ENCODE peak calls at places on chromosomes 13 and 19, in five cellular contexts. F is CD4-positive, alpha-beta memory T cell; A is fibroblast of lung; G is astrocyte; Q is aorta. W is an unnamed sample. For H3K4me1 and H3K9me3, the result is how much of the 10 kb centered on the place peaks cover.

GRCh38 chr13:51068501-51068900 is 42.6 kb downstream of the C13orf42 start:
- DNase-seq in F (no peak), A (no peak), G (no peak), Q (no peak), W (no peak)

GRCh38 chr13:23356368-23356767 is 77.1 kb downstream of the SACS start:
- DNase-seq in F (no peak), A (no peak), G (no peak), Q (no peak), W (no peak)

GRCh38 chr19:35107541-35107939 is 8.1 kb upstream of the FXYD3 start:
- DNase-seq in F (no peak), A (peak), G (peak), Q (no peak), W (no peak)

GRCh38 chr13:95834134-95834765 is 157.3 kb downstream of the DNAJC3 start:
- DNase-seq in F (peak), A (peak), G (peak), Q (peak), W (peak)

GRCh38 chr13:99982741-99983400 is 1.3 kb downstream of the ZIC2 start:
- DNase-seq in F (no peak), A (no peak), G (no peak), Q (peak), W (no peak)

GRCh38 chr19:40578442-40578908 is 1.8 kb downstream of the SHKBP1 start:
- DNase-seq in F (no peak), A (no peak), G (peak), Q (no peak), W (peak)

GRCh38 chr13:41005709-41006108 is 13.4 kb downstream of the ELF1 start:
- DNase-seq in F (no peak), A (no peak), G (no peak), Q (no peak), W (no peak)

GRCh38 chr13:20383058-20383457 is 142.6 kb downstream of the CRYL1 start:
- DNase-seq in F (no peak), A (no peak), G (no peak), Q (no peak), W (no peak)

GRCh38 chr19:35037716-35038622 is 3.6 kb upstream of the HPN start:
- DNase-seq in F (no peak), A (no peak), G (no peak), Q (no peak), W (no peak)

GRCh38 chr13:21526707-21527454 is 67.8 kb upstream of the ZDHHC20 start:
- DNase-seq in F (no peak), A (no peak), G (no peak), Q (no peak), W (no peak)

GRCh38 chr19:50724522-50725217 is 1.5 kb downstream of the CLEC11A start:
- DNase-seq in F (peak), A (peak), G (peak), Q (peak), W (peak)

GRCh38 chr19:30630289-30631034 is 258.3 kb downstream of the ZNF536 start:
- DNase-seq in F (no peak), A (no peak), G (no peak), Q (no peak), W (no peak)

GRCh38 chr19:55117063-55117635 is 288 bp downstream of the PPP1R12C start:
- DNase-seq in F (no peak), A (no peak), G (no peak), Q (peak), W (no peak)

GRCh38 chr13:33175991-33176390 is 109.6 kb downstream of the STARD13 start:
- DNase-seq in F (no peak), A (no peak), G (no peak), Q (no peak), W (no peak)

GRCh38 chr13:92097337-92097903 is 699.0 kb downstream of the GPC5 start:
- DNase-seq in F (no peak), A (peak), G (no peak), Q (no peak), W (no peak)

GRCh38 chr19:54230031-54230430 is 7.2 kb upstream of the LILRB3 start:
- DNase-seq in F (no peak), A (no peak), G (no peak), Q (no peak), W (no peak)

GRCh38 chr19:16834747-16835146 is 5.5 kb downstream of the SIN3B start:
- DNase-seq in F (no peak), A (no peak), G (peak), Q (no peak), W (no peak)

GRCh38 chr13:94933230-94933751 is 220.9 kb upstream of the SOX21 start:
- DNase-seq in F (no peak), A (no peak), G (no peak), Q (no peak), W (no peak)

GRCh38 chr13:71922191-71922590 is 55.2 kb upstream of the DACH1 start:
- DNase-seq in F (no peak), A (peak), G (peak), Q (no peak), W (no peak)

GRCh38 chr13:93420887-93421286 is 194.3 kb downstream of the GPC6 start:
- DNase-seq in F (no peak), A (no peak), G (no peak), Q (no peak), W (no peak)

GRCh38 chr13:76677047-76677446 is 209.2 kb downstream of the KCTD12 start:
- DNase-seq in F (no peak), A (peak), G (peak), Q (peak), W (peak)

GRCh38 chr13:33186851-33187250 is 98.7 kb downstream of the STARD13 start:
- DNase-seq in F (no peak), A (no peak), G (peak), Q (no peak), W (no peak)

GRCh38 chr19:34241513-34242337 is 12.6 kb upstream of the GARRE1 start:
- DNase-seq in F (no peak), A (no peak), G (no peak), Q (peak), W (no peak)

GRCh38 chr13:112481458-112481857 is 105.3 kb downstream of the SPACA7 start:
- DNase-seq in F (no peak), A (no peak), G (peak), Q (no peak), W (no peak)

GRCh38 chr19:6276447-6276846 is 3.3 kb downstream of the MLLT1 start:
- DNase-seq in F (no peak), A (peak), G (peak), Q (peak), W (peak)
- H3K4me1 ChIP-seq in F (half or more), A (under half), G (half or more), Q (under half), W (half or more)

DNA sequence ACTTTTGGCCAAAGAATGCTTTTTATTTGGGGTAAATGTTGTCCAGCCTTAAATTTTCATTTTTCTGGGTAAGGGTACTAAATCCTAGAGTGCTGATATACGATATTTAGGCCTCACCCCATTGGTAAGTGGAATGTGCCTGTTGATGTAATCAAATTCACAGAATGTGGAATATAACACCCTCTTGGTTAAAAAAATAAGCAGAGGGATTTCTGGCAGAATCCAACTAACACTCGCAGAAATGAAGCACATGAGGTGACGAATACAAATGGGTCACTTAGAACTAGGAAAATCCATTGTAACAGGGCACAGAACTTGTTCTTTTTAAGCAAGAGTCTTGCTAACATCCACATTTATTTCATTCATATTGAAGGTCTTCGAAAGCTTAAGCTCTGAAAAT is 320.3 kb downstream of the SHISA2 start:
- DNase-seq in F (no peak), A (no peak), G (no peak), Q (no peak), W (no peak)
- H3K9me3 ChIP-seq in F (under half), A (under half), G (under half), Q (under half), W (under half)

DNA sequence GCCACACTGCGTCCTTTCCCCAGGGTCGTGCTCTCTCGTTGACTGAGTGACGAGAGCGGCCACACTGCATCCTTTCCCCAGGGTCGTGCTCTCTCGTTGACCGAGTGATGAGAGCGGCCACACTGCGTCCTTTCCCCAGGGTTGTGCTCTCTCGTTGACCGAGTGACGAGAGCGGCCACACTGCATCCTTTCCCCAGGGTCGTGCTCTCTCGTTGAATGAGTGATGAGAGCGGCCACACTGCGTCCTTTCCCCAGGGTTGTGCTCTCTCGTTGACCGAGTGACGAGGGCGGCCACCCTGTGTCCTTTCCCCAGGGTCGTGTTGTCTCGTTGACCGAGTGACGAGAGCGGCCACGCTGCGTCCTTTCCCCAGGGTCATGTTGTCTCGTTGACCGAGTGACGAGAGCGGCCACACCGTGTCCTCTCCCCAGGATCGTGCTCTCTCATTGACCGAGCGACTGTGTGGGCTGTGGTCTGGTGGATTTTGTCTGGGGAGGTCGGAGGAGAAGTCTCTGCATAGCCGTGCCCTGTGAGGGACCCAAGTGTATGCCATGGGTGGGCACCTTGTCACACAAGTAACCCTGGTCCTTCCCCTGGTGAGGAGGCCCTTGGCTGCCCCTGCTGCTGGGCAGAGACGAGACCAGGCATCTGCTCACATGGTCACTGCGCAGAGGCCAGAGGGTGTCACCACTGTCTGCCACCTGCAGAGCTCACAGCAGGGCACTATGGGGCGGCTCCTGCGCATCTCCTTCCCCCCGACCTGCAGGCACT is 107.7 kb downstream of the KDM4B start:
- DNase-seq in F (no peak), A (no peak), G (no peak), Q (no peak), W (no peak)
- H3K4me1 ChIP-seq in F (under half), A (under half), G (under half), Q (under half), W (under half)

DNA sequence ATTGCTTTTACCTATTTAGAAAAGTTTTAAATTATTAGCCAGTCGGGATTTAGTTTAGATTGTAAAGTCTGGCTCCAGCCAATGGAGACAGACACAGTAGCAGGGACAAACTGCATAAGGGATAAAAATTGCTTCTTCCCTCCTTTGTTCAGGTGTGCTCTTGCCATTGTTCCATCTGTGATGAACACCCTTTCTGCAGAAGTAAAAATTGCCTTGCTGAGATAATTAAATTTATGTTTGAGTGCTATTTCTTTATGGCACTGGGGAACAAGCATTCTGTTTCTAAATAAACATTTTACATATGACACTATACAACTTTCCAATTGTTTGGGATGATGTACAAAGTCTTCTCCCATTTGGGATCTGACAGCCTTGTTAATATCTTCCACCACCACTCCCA is 18.0 kb downstream of the OR7C2 start:
- DNase-seq in F (no peak), A (no peak), G (no peak), Q (no peak), W (no peak)
- H3K9me3 ChIP-seq in F (under half), A (under half), G (under half), Q (under half), W (half or more)

W was measured in heart right ventricle.